ENCODE peak calls at places on chromosomes 5 and 9, in four cellular contexts. One of them, this sample, is unnamed. For H3K9me3, the result is how much of the 10 kb centered on the place peaks cover.

GRCh38 chr9:11757408-11757807 is 935.8 kb upstream of the TYRP1 start:
- DNase-seq in sigmoid colon: no peak
- DNase-seq in esophagus muscularis mucosa: no peak
- DNase-seq in K562: no peak
- DNase-seq in this sample: no peak

GRCh38 chr9:14993061-14993800 is 83.0 kb upstream of the FREM1 start:
- DNase-seq in sigmoid colon: peak
- DNase-seq in esophagus muscularis mucosa: no peak
- DNase-seq in K562: peak
- DNase-seq in this sample: peak

GRCh38 chr5:104146652-104147051 is 584.1 kb upstream of the NUDT12 start:
- DNase-seq in sigmoid colon: no peak
- DNase-seq in esophagus muscularis mucosa: no peak
- DNase-seq in K562: no peak
- DNase-seq in this sample: no peak

GRCh38 chr5:102815560-102816324 is 60.6 kb downstream of the PAM start:
- DNase-seq in sigmoid colon: no peak
- DNase-seq in esophagus muscularis mucosa: no peak
- DNase-seq in K562: no peak
- DNase-seq in this sample: no peak

GRCh38 chr5:78972654-78973428 is 12.3 kb downstream of the ARSB start:
- DNase-seq in sigmoid colon: no peak
- DNase-seq in esophagus muscularis mucosa: no peak
- DNase-seq in K562: no peak
- DNase-seq in this sample: no peak

GRCh38 chr9:126722922-126723806 is 81.7 kb upstream of the ZBTB43 start:
- DNase-seq in sigmoid colon: peak
- DNase-seq in esophagus muscularis mucosa: peak
- DNase-seq in K562: peak
- DNase-seq in this sample: no peak

GRCh38 chr9:10265102-10265708 is 347.6 kb downstream of the PTPRD start:
- DNase-seq in sigmoid colon: no peak
- DNase-seq in esophagus muscularis mucosa: no peak
- DNase-seq in K562: no peak
- DNase-seq in this sample: no peak

GRCh38 chr5:33433303-33434255 is 7.2 kb upstream of the TARS1 start:
- DNase-seq in sigmoid colon: no peak
- DNase-seq in esophagus muscularis mucosa: no peak
- DNase-seq in K562: no peak
- DNase-seq in this sample: no peak

GRCh38 chr9:112348257-112348992 is 15.0 kb upstream of the PTBP3 start:
- DNase-seq in sigmoid colon: peak
- DNase-seq in esophagus muscularis mucosa: no peak
- DNase-seq in K562: no peak
- DNase-seq in this sample: peak

GRCh38 chr9:6680797-6681146 is 35.2 kb upstream of the GLDC start:
- DNase-seq in sigmoid colon: no peak
- DNase-seq in esophagus muscularis mucosa: peak
- DNase-seq in K562: peak
- DNase-seq in this sample: no peak

GRCh38 chr5:139091439-139092156 is 106.6 kb downstream of the SIL1 start:
- DNase-seq in sigmoid colon: no peak
- DNase-seq in esophagus muscularis mucosa: no peak
- DNase-seq in K562: no peak
- DNase-seq in this sample: no peak

GRCh38 chr5:10460252-10460906 is 18.7 kb downstream of the ROPN1L start:
- DNase-seq in sigmoid colon: peak
- DNase-seq in esophagus muscularis mucosa: no peak
- DNase-seq in K562: no peak
- DNase-seq in this sample: no peak

GRCh38 chr5:137289856-137290255 is 209.3 kb downstream of the SPOCK1 start:
- DNase-seq in sigmoid colon: no peak
- DNase-seq in esophagus muscularis mucosa: no peak
- DNase-seq in K562: no peak
- DNase-seq in this sample: no peak

GRCh38 chr5:68070641-68071191 is 144.8 kb upstream of the PIK3R1 start:
- DNase-seq in sigmoid colon: no peak
- DNase-seq in esophagus muscularis mucosa: no peak
- DNase-seq in K562: no peak
- DNase-seq in this sample: no peak

GRCh38 chr5:159878988-159879471 is 37.3 kb upstream of the ADRA1B start:
- DNase-seq in sigmoid colon: peak
- DNase-seq in esophagus muscularis mucosa: no peak
- DNase-seq in K562: peak
- DNase-seq in this sample: peak

GRCh38 chr5:15304066-15304731 is 195.8 kb upstream of the FBXL7 start:
- DNase-seq in sigmoid colon: no peak
- DNase-seq in esophagus muscularis mucosa: no peak
- DNase-seq in K562: no peak
- DNase-seq in this sample: no peak

GRCh38 chr9:18569941-18570630 is 96.1 kb downstream of the ADAMTSL1 start:
- DNase-seq in sigmoid colon: no peak
- DNase-seq in esophagus muscularis mucosa: no peak
- DNase-seq in K562: no peak
- DNase-seq in this sample: no peak

GRCh38 chr9:8071445-8071798 is 271.8 kb upstream of the DMAC1 start:
- DNase-seq in sigmoid colon: no peak
- DNase-seq in esophagus muscularis mucosa: no peak
- DNase-seq in K562: no peak
- DNase-seq in this sample: no peak

GRCh38 chr5:31770157-31770556 is 131.2 kb downstream of the PDZD2 start:
- DNase-seq in sigmoid colon: no peak
- DNase-seq in esophagus muscularis mucosa: no peak
- DNase-seq in K562: no peak
- DNase-seq in this sample: no peak

GRCh38 chr5:152335461-152335860 is 69.6 kb downstream of the NMUR2 start:
- DNase-seq in sigmoid colon: no peak
- DNase-seq in esophagus muscularis mucosa: peak
- DNase-seq in K562: no peak
- DNase-seq in this sample: no peak

GRCh38 chr5:135251099-135251498 is 147.9 kb downstream of the MACROH2A1 start:
- DNase-seq in sigmoid colon: peak
- DNase-seq in esophagus muscularis mucosa: peak
- DNase-seq in K562: no peak
- DNase-seq in this sample: no peak

GRCh38 chr5:159911349-159911748 is 4.9 kb upstream of the ADRA1B start:
- DNase-seq in sigmoid colon: no peak
- DNase-seq in esophagus muscularis mucosa: no peak
- DNase-seq in K562: no peak
- DNase-seq in this sample: no peak

GRCh38 chr9:132175431-132175830 is 13.6 kb downstream of the NTNG2 start:
- DNase-seq in sigmoid colon: no peak
- DNase-seq in esophagus muscularis mucosa: no peak
- DNase-seq in K562: no peak
- DNase-seq in this sample: no peak

GRCh38 chr9:128026255-128027165 is 40.6 kb downstream of the NAIF1 start:
- DNase-seq in sigmoid colon: no peak
- DNase-seq in esophagus muscularis mucosa: no peak
- DNase-seq in K562: no peak
- DNase-seq in this sample: no peak

GRCh38 chr9:135010921-135011320 is 76.5 kb upstream of the OLFM1 start:
- DNase-seq in sigmoid colon: no peak
- DNase-seq in esophagus muscularis mucosa: no peak
- DNase-seq in K562: no peak
- DNase-seq in this sample: no peak

GRCh38 chr5:8685704-8686103 is 816.8 kb downstream of the MTRR start:
- DNase-seq in sigmoid colon: no peak
- DNase-seq in esophagus muscularis mucosa: no peak
- DNase-seq in K562: no peak
- DNase-seq in this sample: no peak

GRCh38 chr9:87537625-87538024 is 40.0 kb downstream of the DAPK1 start:
- DNase-seq in sigmoid colon: no peak
- DNase-seq in esophagus muscularis mucosa: peak
- DNase-seq in K562: no peak
- DNase-seq in this sample: no peak

GRCh38 chr9:127166651-127167524 is 44.5 kb upstream of the ANGPTL2 start:
- DNase-seq in sigmoid colon: peak
- DNase-seq in esophagus muscularis mucosa: peak
- DNase-seq in K562: peak
- DNase-seq in this sample: peak

GRCh38 chr5:148374693-148375360 is 8.9 kb upstream of the FBXO38 start:
- DNase-seq in sigmoid colon: no peak
- DNase-seq in esophagus muscularis mucosa: no peak
- DNase-seq in K562: peak
- DNase-seq in this sample: peak

GRCh38 chr9:28234133-28234898 is 661.0 kb upstream of the C9orf72 start:
- DNase-seq in sigmoid colon: no peak
- DNase-seq in esophagus muscularis mucosa: no peak
- DNase-seq in K562: no peak
- DNase-seq in this sample: no peak

GRCh38 chr9:69122086-69122390 is 52.0 kb upstream of the TJP2 start:
- DNase-seq in sigmoid colon: peak
- DNase-seq in esophagus muscularis mucosa: no peak
- DNase-seq in K562: no peak
- DNase-seq in this sample: peak

GRCh38 chr9:69118656-69119055 is 55.4 kb upstream of the TJP2 start:
- DNase-seq in sigmoid colon: no peak
- DNase-seq in esophagus muscularis mucosa: no peak
- DNase-seq in K562: no peak
- DNase-seq in this sample: no peak

GRCh38 chr9:69122391-69123141 is 51.5 kb upstream of the TJP2 start:
- DNase-seq in sigmoid colon: no peak
- DNase-seq in esophagus muscularis mucosa: no peak
- DNase-seq in K562: no peak
- DNase-seq in this sample: no peak

GRCh38 chr9:69121155-69122085 is 52.7 kb upstream of the TJP2 start:
- DNase-seq in sigmoid colon: no peak
- DNase-seq in esophagus muscularis mucosa: no peak
- DNase-seq in K562: no peak
- DNase-seq in this sample: peak

GRCh38 chr9:69120380-69121154 is 53.5 kb upstream of the TJP2 start:
- DNase-seq in sigmoid colon: no peak
- DNase-seq in esophagus muscularis mucosa: no peak
- DNase-seq in K562: no peak
- DNase-seq in this sample: peak
- TF ChIP-seq POLR2A in sigmoid colon: no peak
- TF ChIP-seq POLR2A in esophagus muscularis mucosa: no peak
- TF ChIP-seq POLR2A in K562: no peak
- TF ChIP-seq POLR2A in this sample: no peak

GRCh38 chr5:3297852-3298251 is 297.8 kb upstream of the IRX1 start:
- DNase-seq in sigmoid colon: no peak
- DNase-seq in esophagus muscularis mucosa: no peak
- DNase-seq in K562: no peak
- DNase-seq in this sample: no peak
- H3K9me3 ChIP-seq in sigmoid colon: under half
- H3K9me3 ChIP-seq in esophagus muscularis mucosa: under half
- H3K9me3 ChIP-seq in K562: under half
- H3K9me3 ChIP-seq in this sample: under half

DNA sequence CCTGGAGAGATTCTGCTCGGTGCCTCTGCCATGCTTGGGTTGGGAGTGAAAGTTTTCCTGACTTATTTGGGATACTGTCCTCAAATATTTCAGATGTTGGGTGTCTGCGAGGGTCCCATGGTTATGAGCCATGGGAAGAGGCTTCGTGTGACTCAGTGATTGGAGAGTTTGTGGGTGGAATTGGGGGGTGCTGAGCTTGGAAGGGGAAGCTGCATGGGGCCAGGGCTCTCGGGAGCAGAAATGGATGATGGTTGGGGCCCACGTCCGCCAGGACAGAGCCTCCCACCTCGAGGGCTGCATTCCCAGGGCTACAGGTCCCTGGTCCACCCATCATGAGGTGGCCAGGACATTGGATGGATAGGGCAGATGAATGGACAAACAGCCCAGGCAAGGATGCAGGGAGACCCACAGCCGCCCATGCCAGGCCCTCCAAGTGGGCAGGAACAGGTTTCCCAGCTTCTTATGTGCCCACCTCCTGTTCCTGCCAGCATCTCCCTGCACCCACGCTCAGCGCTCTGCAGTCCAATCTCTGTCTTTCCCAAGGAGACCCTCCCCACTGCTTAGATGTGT is 5.5 kb downstream of the OBP2B start:
- DNase-seq in sigmoid colon: no peak
- DNase-seq in esophagus muscularis mucosa: no peak
- DNase-seq in K562: no peak
- DNase-seq in this sample: no peak
- TF ChIP-seq POLR2A in sigmoid colon: no peak
- TF ChIP-seq POLR2A in esophagus muscularis mucosa: no peak
- TF ChIP-seq POLR2A in K562: no peak
- TF ChIP-seq POLR2A in this sample: no peak

GRCh38 chr5:55081541-55081940 is 20.9 kb upstream of the GZMA start:
- DNase-seq in sigmoid colon: no peak
- DNase-seq in esophagus muscularis mucosa: no peak
- DNase-seq in K562: no peak
- DNase-seq in this sample: no peak
- H3K9me3 ChIP-seq in sigmoid colon: under half
- H3K9me3 ChIP-seq in esophagus muscularis mucosa: under half
- H3K9me3 ChIP-seq in K562: under half
- H3K9me3 ChIP-seq in this sample: under half